ENCODE peak calls at places on chromosomes 12 and 14, in five cellular contexts. V is neuronal stem cell, T is psoas muscle, M is H9, Q is aorta. J is an unnamed sample. For H3K4me1, the result is how much of the 10 kb centered on the place peaks cover.

GRCh38 chr14:77004711-77005460 is 23.6 kb downstream of the IRF2BPL start:
- DNase-seq in Q (no peak), V (no peak), T (no peak), M (no peak), J (no peak)

GRCh38 chr14:66662374-66662773 is 154.4 kb downstream of the GPHN start:
- DNase-seq in V (no peak), Q (no peak), T (no peak), M (no peak), J (peak)

GRCh38 chr14:53341324-53341723 is 188.2 kb upstream of the DDHD1 start:
- DNase-seq in M (no peak), T (no peak), V (no peak), Q (no peak), J (no peak)

GRCh38 chr14:97217094-97217885 is 420.1 kb downstream of the VRK1 start:
- DNase-seq in Q (no peak), V (no peak), M (peak), T (no peak), J (no peak)

GRCh38 chr12:91846466-91847055 is 299.1 kb downstream of the BTG1 start:
- DNase-seq in Q (no peak), M (no peak), V (no peak), T (no peak), J (peak)

GRCh38 chr12:19846561-19846960 is 407.3 kb downstream of the AEBP2 start:
- DNase-seq in V (no peak), M (no peak), T (no peak), Q (no peak), J (peak)

GRCh38 chr12:93851245-93851665 is 174.1 kb downstream of the CRADD start:
- DNase-seq in T (no peak), Q (no peak), V (no peak), M (no peak), J (no peak)

GRCh38 chr12:71948390-71948789 is 9.7 kb downstream of the TPH2 start:
- DNase-seq in M (peak), Q (no peak), T (no peak), V (no peak), J (no peak)

GRCh38 chr12:119578112-119578511 is 15.5 kb upstream of the TMEM233 start:
- DNase-seq in T (no peak), M (no peak), Q (no peak), V (no peak), J (no peak)

GRCh38 chr14:61533513-61534255 is 161.6 kb upstream of the HIF1A start:
- DNase-seq in Q (no peak), T (no peak), V (no peak), M (no peak), J (no peak)

GRCh38 chr14:73403181-73403752 is 55.1 kb downstream of the NUMB start:
- DNase-seq in Q (no peak), T (no peak), V (no peak), M (no peak), J (no peak)

GRCh38 chr14:54776361-54777001 is 126.1 kb downstream of the GCH1 start:
- DNase-seq in Q (peak), T (peak), M (no peak), V (no peak), J (peak)

GRCh38 chr12:49505672-49506071 is 33.2 kb upstream of the KCNH3 start:
- DNase-seq in V (no peak), Q (no peak), T (no peak), M (no peak), J (peak)

DNA sequence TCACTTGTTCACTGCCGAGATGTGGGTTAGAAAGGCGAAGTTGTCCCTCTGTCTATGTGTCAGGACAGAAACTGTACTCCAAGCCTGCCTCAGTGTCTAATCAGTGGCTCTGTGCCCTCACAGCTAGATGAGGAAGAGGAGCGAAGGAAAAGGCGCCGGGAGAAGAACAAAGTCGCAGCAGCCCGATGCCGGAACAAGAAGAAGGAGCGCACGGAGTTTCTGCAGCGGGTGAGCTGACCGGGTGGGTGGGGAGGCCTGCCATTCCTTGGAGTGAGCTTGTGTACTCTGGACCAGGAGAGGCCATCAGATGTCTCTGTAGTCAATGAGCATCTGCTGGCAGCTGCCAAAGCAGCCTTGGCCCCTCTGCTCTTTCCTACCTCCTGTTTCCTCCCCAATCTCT is 33.5 kb downstream of the JDP2 start:
- DNase-seq in M (no peak), T (no peak), Q (no peak), V (no peak), J (no peak)
- H3K4me1 ChIP-seq in M (under half), T (half or more), Q (under half), V (under half), J (under half)

GRCh38 chr12:47829584-47829983 is 9.9 kb upstream of the HDAC7 start:
- DNase-seq in M (no peak), T (no peak), Q (no peak), V (no peak), J (no peak)
- H3K4me1 ChIP-seq in M (under half), T (under half), Q (under half), V (under half), J (half or more)

GRCh38 chr14:102086972-102087761 is at the start of gene HSP90AA1:
- DNase-seq in T (peak), V (peak), M (peak), Q (peak), J (peak)

GRCh38 chr14:102086346-102086971 is 385 bp downstream of the HSP90AA1 start:
- DNase-seq in T (peak), V (no peak), M (no peak), Q (peak), J (peak)

GRCh38 chr14:102087762-102088011 is 843 bp upstream of the HSP90AA1 start:
- DNase-seq in V (no peak), M (no peak), Q (no peak), T (no peak), J (no peak)

GRCh38 chr14:102084931-102085330 is 1.9 kb downstream of the HSP90AA1 start:
- DNase-seq in M (no peak), T (no peak), V (no peak), Q (no peak), J (no peak)

DNA sequence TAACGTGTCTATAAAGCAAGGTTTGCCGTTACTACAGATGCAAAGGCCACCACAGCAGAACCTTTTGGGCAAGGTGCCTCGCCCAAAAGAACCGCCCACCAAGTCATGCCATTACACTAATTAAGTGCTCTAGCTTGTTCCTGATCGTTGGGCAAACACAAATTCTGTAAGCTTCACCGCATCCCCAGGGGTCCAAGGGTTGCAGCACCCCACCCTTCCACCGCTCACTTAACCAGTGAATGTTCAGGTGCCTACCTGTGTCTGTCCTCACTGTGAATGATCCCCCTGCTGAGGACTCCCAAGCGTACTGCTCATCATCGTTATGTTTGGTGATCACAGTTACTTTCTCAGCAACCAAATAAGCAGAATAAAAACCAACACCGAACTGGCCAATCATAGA is 1.3 kb downstream of the HSP90AA1 start:
- DNase-seq in Q (no peak), T (no peak), M (no peak), V (no peak), J (no peak)
- H3K4me1 ChIP-seq in Q (under half), T (under half), M (under half), V (under half), J (under half)

DNA sequence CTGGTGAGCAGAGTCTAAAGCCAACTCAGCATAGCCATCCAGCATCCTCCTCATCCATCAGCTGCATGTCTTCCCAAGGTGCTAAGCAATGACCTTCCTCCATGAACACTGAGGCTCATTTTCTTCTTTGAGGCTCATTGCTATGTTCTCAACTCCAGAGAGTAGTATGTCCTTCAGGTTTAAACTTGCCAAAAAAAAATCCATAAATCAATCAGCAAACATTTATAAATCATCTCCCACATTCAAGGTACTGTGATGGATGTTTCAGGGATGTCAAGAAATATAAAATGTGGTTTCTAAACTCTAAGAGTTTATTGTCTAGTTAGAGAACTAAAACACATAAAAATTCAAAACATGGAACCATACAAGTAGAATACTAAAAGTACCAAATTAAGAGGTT is 29.8 kb upstream of the MDM1 start:
- DNase-seq in T (no peak), Q (no peak), M (no peak), V (no peak), J (no peak)
- H3K4me1 ChIP-seq in T (under half), Q (under half), M (under half), V (under half), J (under half)

GRCh38 chr12:90368081-90368480 is 586.9 kb downstream of the CCER1 start:
- DNase-seq in T (no peak), M (no peak), Q (no peak), V (no peak), J (no peak)

GRCh38 chr12:90360300-90360699 is 594.7 kb downstream of the CCER1 start:
- DNase-seq in T (no peak), M (no peak), V (no peak), Q (no peak), J (no peak)

DNA sequence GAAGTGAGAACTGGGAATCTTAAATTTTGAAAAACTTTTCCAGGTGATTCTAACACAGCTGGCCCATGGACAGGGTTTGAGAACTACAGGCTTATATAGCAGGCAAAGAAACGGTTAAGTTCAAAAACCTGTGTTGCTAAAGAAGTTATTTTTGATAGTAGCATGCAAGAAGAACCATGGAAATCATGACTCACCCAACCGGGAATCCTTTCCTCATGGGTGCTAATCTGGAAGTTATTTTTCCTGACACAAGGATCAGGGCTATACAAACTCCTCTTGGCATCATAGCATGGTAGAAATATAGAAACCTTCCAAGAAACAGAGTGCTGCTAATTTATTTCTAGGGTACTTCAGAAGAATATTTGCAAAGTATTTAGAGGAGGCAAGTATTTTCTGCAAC is 588.7 kb downstream of the CCER1 start:
- DNase-seq in T (no peak), V (no peak), Q (no peak), M (no peak), J (peak)
- H3K4me1 ChIP-seq in T (under half), V (under half), Q (under half), M (under half), J (under half)

J was measured in adipocyte.